ENCODE peak calls at places on chromosomes 2 and 18, in eight cellular contexts. One of them, this sample, is unnamed. For H3K36me3, the result is how much of the 10 kb centered on the place peaks cover.

GRCh38 chr2:240107386-240107785 is 28.7 kb downstream of the COPS9 start:
- DNase-seq in tibial nerve: no peak
- DNase-seq in H1: no peak
- DNase-seq in HepG2: no peak
- DNase-seq in stomach: no peak
- DNase-seq in K562: no peak
- DNase-seq in sigmoid colon: no peak
- DNase-seq in transverse colon: no peak
- DNase-seq in this sample: no peak

GRCh38 chr2:59585657-59586056 is 967.8 kb downstream of the BCL11A start:
- DNase-seq in sigmoid colon: no peak
- DNase-seq in H1: no peak
- DNase-seq in HepG2: no peak
- DNase-seq in stomach: no peak
- DNase-seq in K562: no peak
- DNase-seq in transverse colon: peak
- DNase-seq in tibial nerve: no peak
- DNase-seq in this sample: no peak

GRCh38 chr18:49819768-49820662 is 6.7 kb upstream of the ACAA2 start:
- DNase-seq in HepG2: no peak
- DNase-seq in H1: no peak
- DNase-seq in tibial nerve: no peak
- DNase-seq in K562: no peak
- DNase-seq in sigmoid colon: no peak
- DNase-seq in transverse colon: peak
- DNase-seq in stomach: no peak
- DNase-seq in this sample: no peak

GRCh38 chr2:196184919-196185318 is 13.5 kb upstream of the STK17B start:
- DNase-seq in K562: no peak
- DNase-seq in H1: no peak
- DNase-seq in HepG2: no peak
- DNase-seq in tibial nerve: no peak
- DNase-seq in sigmoid colon: no peak
- DNase-seq in stomach: no peak
- DNase-seq in transverse colon: no peak
- DNase-seq in this sample: no peak

GRCh38 chr2:38264649-38265322 is 112.3 kb downstream of the ATL2 start:
- DNase-seq in HepG2: no peak
- DNase-seq in sigmoid colon: no peak
- DNase-seq in stomach: no peak
- DNase-seq in tibial nerve: no peak
- DNase-seq in H1: no peak
- DNase-seq in transverse colon: no peak
- DNase-seq in K562: no peak
- DNase-seq in this sample: no peak

GRCh38 chr2:11203480-11203879 is 48.2 kb downstream of the SLC66A3 start:
- DNase-seq in tibial nerve: no peak
- DNase-seq in H1: no peak
- DNase-seq in K562: no peak
- DNase-seq in HepG2: no peak
- DNase-seq in stomach: no peak
- DNase-seq in transverse colon: no peak
- DNase-seq in sigmoid colon: no peak
- DNase-seq in this sample: no peak

GRCh38 chr2:62787381-62787780 is 81.9 kb downstream of the EHBP1 start:
- DNase-seq in HepG2: no peak
- DNase-seq in K562: peak
- DNase-seq in transverse colon: no peak
- DNase-seq in H1: no peak
- DNase-seq in sigmoid colon: no peak
- DNase-seq in stomach: no peak
- DNase-seq in tibial nerve: no peak
- DNase-seq in this sample: no peak

GRCh38 chr2:215654177-215654850 is 218.4 kb upstream of the FN1 start:
- DNase-seq in transverse colon: no peak
- DNase-seq in sigmoid colon: no peak
- DNase-seq in K562: no peak
- DNase-seq in HepG2: no peak
- DNase-seq in stomach: no peak
- DNase-seq in tibial nerve: no peak
- DNase-seq in H1: no peak
- DNase-seq in this sample: no peak

GRCh38 chr18:29651121-29651675 is 1391.3 kb downstream of the DSC3 start:
- DNase-seq in H1: no peak
- DNase-seq in stomach: no peak
- DNase-seq in HepG2: no peak
- DNase-seq in transverse colon: no peak
- DNase-seq in K562: no peak
- DNase-seq in sigmoid colon: no peak
- DNase-seq in tibial nerve: no peak
- DNase-seq in this sample: no peak

GRCh38 chr2:46187112-46187618 is 110.0 kb upstream of the EPAS1 start:
- DNase-seq in sigmoid colon: peak
- DNase-seq in HepG2: peak
- DNase-seq in H1: no peak
- DNase-seq in stomach: peak
- DNase-seq in tibial nerve: no peak
- DNase-seq in K562: no peak
- DNase-seq in transverse colon: peak
- DNase-seq in this sample: peak

GRCh38 chr2:152221870-152222269 is 46.3 kb upstream of the STAM2 start:
- DNase-seq in transverse colon: no peak
- DNase-seq in tibial nerve: no peak
- DNase-seq in sigmoid colon: no peak
- DNase-seq in K562: no peak
- DNase-seq in HepG2: no peak
- DNase-seq in H1: no peak
- DNase-seq in stomach: no peak
- DNase-seq in this sample: no peak

GRCh38 chr2:40937284-40937683 is 485.4 kb upstream of the SLC8A1 start:
- DNase-seq in stomach: no peak
- DNase-seq in K562: no peak
- DNase-seq in tibial nerve: no peak
- DNase-seq in H1: no peak
- DNase-seq in transverse colon: no peak
- DNase-seq in HepG2: no peak
- DNase-seq in sigmoid colon: no peak
- DNase-seq in this sample: no peak

GRCh38 chr2:127620867-127621266 is 25.1 kb upstream of the GPR17 start:
- DNase-seq in stomach: no peak
- DNase-seq in transverse colon: peak
- DNase-seq in sigmoid colon: peak
- DNase-seq in HepG2: no peak
- DNase-seq in H1: no peak
- DNase-seq in tibial nerve: no peak
- DNase-seq in K562: no peak
- DNase-seq in this sample: no peak

GRCh38 chr2:139031722-139032121 is 251.5 kb upstream of the NXPH2 start:
- DNase-seq in tibial nerve: no peak
- DNase-seq in stomach: no peak
- DNase-seq in K562: no peak
- DNase-seq in H1: no peak
- DNase-seq in transverse colon: no peak
- DNase-seq in sigmoid colon: no peak
- DNase-seq in HepG2: peak
- DNase-seq in this sample: no peak

GRCh38 chr2:58240595-58240937 is 559 bp downstream of the FANCL start:
- DNase-seq in H1: no peak
- DNase-seq in K562: peak
- DNase-seq in tibial nerve: no peak
- DNase-seq in sigmoid colon: no peak
- DNase-seq in stomach: no peak
- DNase-seq in HepG2: peak
- DNase-seq in transverse colon: no peak
- DNase-seq in this sample: no peak
- TF ChIP-seq EP300 in H1: no peak
- TF ChIP-seq EP300 in K562: no peak
- TF ChIP-seq EP300 in tibial nerve: no peak
- TF ChIP-seq EP300 in sigmoid colon: no peak
- TF ChIP-seq EP300 in stomach: no peak
- TF ChIP-seq EP300 in HepG2: no peak
- TF ChIP-seq EP300 in transverse colon: no peak
- TF ChIP-seq EP300 in this sample: no peak

GRCh38 chr2:9630001-9630749 is 622 bp downstream of the YWHAQ start:
- DNase-seq in H1: peak
- DNase-seq in transverse colon: peak
- DNase-seq in sigmoid colon: peak
- DNase-seq in stomach: peak
- DNase-seq in HepG2: peak
- DNase-seq in K562: no peak
- DNase-seq in tibial nerve: peak
- DNase-seq in this sample: peak
- H3K36me3 ChIP-seq in H1: under half
- H3K36me3 ChIP-seq in transverse colon: under half
- H3K36me3 ChIP-seq in sigmoid colon: under half
- H3K36me3 ChIP-seq in stomach: under half
- H3K36me3 ChIP-seq in HepG2: under half
- H3K36me3 ChIP-seq in K562: under half
- H3K36me3 ChIP-seq in tibial nerve: under half
- H3K36me3 ChIP-seq in this sample: under half

DNA sequence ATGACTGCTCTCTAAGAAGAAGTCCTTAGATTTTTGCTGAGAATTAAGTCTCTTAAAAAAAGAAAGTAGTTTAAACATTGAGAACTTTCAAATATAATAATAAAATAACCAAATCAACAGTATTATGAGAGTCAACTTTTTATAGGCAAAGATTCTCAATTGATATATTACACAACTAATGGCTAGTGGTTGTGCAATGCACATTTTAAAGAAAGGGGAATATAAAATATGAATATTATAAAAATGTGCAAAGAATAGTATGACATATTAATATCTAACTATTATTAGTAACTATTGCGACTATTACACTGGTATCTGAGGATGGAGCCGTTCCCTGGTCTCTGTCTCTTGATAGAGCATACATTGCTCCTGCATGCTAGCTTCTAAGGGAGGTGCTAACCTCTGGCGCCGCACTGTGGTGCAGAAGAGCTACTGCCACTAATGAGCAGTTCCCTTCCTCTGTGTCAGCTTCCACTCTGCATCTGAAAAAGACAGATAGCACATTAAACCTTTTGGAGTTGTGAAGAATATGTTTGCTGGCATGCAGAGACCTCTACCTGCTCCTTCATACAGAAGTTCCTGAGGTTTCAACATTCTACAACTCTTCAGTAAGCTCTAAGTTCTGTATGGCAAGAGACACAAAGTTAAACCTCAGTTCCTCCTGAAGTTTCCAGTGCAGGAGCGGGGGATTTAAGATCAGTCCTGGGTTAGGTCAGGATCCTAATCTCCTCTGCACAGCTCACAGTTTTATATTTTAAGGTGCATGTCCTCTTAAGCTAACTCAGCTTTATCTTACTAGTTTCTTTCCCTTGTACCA is 3.5 kb upstream of the SLC9A2 start:
- DNase-seq in stomach: peak
- DNase-seq in sigmoid colon: no peak
- DNase-seq in tibial nerve: peak
- DNase-seq in HepG2: peak
- DNase-seq in K562: peak
- DNase-seq in transverse colon: peak
- DNase-seq in H1: no peak
- DNase-seq in this sample: no peak
- TF ChIP-seq EP300 in stomach: no peak
- TF ChIP-seq EP300 in sigmoid colon: no peak
- TF ChIP-seq EP300 in tibial nerve: no peak
- TF ChIP-seq EP300 in HepG2: no peak
- TF ChIP-seq EP300 in K562: no peak
- TF ChIP-seq EP300 in transverse colon: no peak
- TF ChIP-seq EP300 in H1: no peak
- TF ChIP-seq EP300 in this sample: no peak

DNA sequence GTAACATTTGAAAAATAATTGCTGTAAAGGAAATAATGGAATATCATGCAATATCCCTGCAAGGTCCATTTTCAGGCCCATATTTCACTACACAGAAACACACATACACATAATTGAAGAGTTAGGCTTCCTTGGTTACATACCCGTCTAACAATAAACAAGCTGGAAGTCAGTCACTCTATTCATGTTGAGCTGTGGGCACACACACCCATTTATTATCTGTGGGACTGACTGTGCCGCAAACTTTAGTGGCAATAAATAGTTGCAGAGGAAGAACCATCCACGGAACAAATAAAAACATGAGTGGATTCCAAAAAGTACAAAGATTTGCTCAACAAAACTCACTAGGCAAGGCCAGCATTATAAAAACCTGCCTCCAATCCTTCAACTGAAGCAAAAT is 24.8 kb downstream of the PID1 start:
- DNase-seq in H1: no peak
- DNase-seq in sigmoid colon: no peak
- DNase-seq in transverse colon: no peak
- DNase-seq in K562: no peak
- DNase-seq in stomach: no peak
- DNase-seq in tibial nerve: no peak
- DNase-seq in HepG2: no peak
- DNase-seq in this sample: no peak
- H3K36me3 ChIP-seq in H1: under half
- H3K36me3 ChIP-seq in sigmoid colon: under half
- H3K36me3 ChIP-seq in transverse colon: under half
- H3K36me3 ChIP-seq in K562: under half
- H3K36me3 ChIP-seq in stomach: under half
- H3K36me3 ChIP-seq in tibial nerve: under half
- H3K36me3 ChIP-seq in HepG2: under half
- H3K36me3 ChIP-seq in this sample: under half

GRCh38 chr2:73776869-73777519 is 2.9 kb downstream of the DUSP11 start:
- DNase-seq in K562: no peak
- DNase-seq in HepG2: no peak
- DNase-seq in sigmoid colon: no peak
- DNase-seq in transverse colon: no peak
- DNase-seq in stomach: no peak
- DNase-seq in tibial nerve: no peak
- DNase-seq in H1: no peak
- DNase-seq in this sample: no peak
- TF ChIP-seq EP300 in K562: no peak
- TF ChIP-seq EP300 in HepG2: no peak
- TF ChIP-seq EP300 in sigmoid colon: no peak
- TF ChIP-seq EP300 in transverse colon: no peak
- TF ChIP-seq EP300 in stomach: no peak
- TF ChIP-seq EP300 in tibial nerve: no peak
- TF ChIP-seq EP300 in H1: no peak
- TF ChIP-seq EP300 in this sample: no peak

DNA sequence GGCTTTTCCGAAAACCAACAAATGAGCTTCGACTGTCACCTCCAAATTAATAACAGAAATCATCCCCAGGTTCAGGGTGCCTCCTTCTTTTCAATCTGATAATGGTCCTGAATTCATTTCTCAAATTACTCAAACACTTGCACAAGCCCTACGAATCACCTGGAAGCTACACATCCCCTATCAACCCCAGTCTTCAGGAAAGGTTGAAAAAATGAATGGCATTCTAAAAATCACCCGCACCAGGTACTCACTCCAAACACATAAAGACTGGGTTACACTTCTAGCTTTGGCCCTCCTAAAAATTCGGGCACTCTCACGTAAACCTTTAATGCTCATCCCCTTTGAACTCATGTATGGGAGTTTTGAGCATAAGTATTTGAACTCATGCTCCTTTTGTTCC is 23.9 kb downstream of the EIF2AK2 start:
- DNase-seq in sigmoid colon: no peak
- DNase-seq in H1: no peak
- DNase-seq in tibial nerve: no peak
- DNase-seq in K562: no peak
- DNase-seq in transverse colon: no peak
- DNase-seq in HepG2: no peak
- DNase-seq in stomach: no peak
- DNase-seq in this sample: no peak
- H3K36me3 ChIP-seq in sigmoid colon: under half
- H3K36me3 ChIP-seq in H1: under half
- H3K36me3 ChIP-seq in tibial nerve: under half
- H3K36me3 ChIP-seq in K562: under half
- H3K36me3 ChIP-seq in transverse colon: half or more
- H3K36me3 ChIP-seq in HepG2: half or more
- H3K36me3 ChIP-seq in stomach: half or more
- H3K36me3 ChIP-seq in this sample: under half

This sample was measured in ovary.